ENCODE peak calls at places on chromosomes 16 and 17, in five cellular contexts. D, I, W, U and O are unnamed samples.

GRCh38 chr17:57782051-57782490 is 37.0 kb upstream of the CCDC182 start:
- DNase-seq in D (no peak), I (no peak), W (no peak), U (no peak), O (no peak)

GRCh38 chr17:14356043-14356637 is 55.3 kb downstream of the HS3ST3B1 start:
- DNase-seq in D (no peak), I (no peak), W (no peak), U (no peak), O (no peak)

GRCh38 chr16:72877374-72878028 is 170.4 kb downstream of the ZFHX3 start:
- DNase-seq in D (peak; percentile 30), I (peak; percentile 64), W (no peak), U (no peak), O (peak; percentile 32)

GRCh38 chr17:46151762-46152161 is 41.5 kb downstream of the KANSL1 start:
- DNase-seq in D (no peak), I (no peak), W (no peak), U (no peak), O (no peak)

GRCh38 chr16:11076259-11077018 is 132.1 kb downstream of the CLEC16A start:
- DNase-seq in D (no peak), I (no peak), W (no peak), U (no peak), O (no peak)

GRCh38 chr17:49959183-49959935 is 9.6 kb upstream of the DLX4 start:
- DNase-seq in D (no peak), I (peak; percentile 71), W (no peak), U (no peak), O (no peak)

GRCh38 chr16:66568355-66568754 is 2.1 kb downstream of the CMTM1 start:
- DNase-seq in D (no peak), I (no peak), W (no peak), U (no peak), O (no peak)

GRCh38 chr17:17837380-17837821 is 615 bp upstream of the SREBF1 start:
- DNase-seq in D (no peak), I (no peak), W (no peak), U (no peak), O (peak; percentile 37)

GRCh38 chr17:67124469-67125148 is 80.3 kb downstream of the CACNG1 start:
- DNase-seq in D (no peak), I (no peak), W (no peak), U (no peak), O (no peak)

GRCh38 chr17:81086789-81087551 is 52.0 kb downstream of the BAIAP2 start:
- DNase-seq in D (no peak), I (no peak), W (no peak), U (no peak), O (peak; percentile 23)

GRCh38 chr17:21134559-21134958 is 7.8 kb downstream of the DHRS7B start:
- DNase-seq in D (no peak), I (no peak), W (no peak), U (no peak), O (no peak)

GRCh38 chr17:81429813-81430510 is 34.7 kb downstream of the BAHCC1 start:
- DNase-seq in D (no peak), I (no peak), W (no peak), U (no peak), O (no peak)

GRCh38 chr17:40180694-40181093 is 3.4 kb downstream of the RAPGEFL1 start:
- DNase-seq in D (no peak), I (peak; percentile 93), W (no peak), U (no peak), O (peak; percentile 97)

GRCh38 chr17:15999141-15999973 is at the start of the genes TTC19 and ZSWIM7:
- DNase-seq in D (peak; percentile 87), I (peak; percentile 95), W (peak; percentile 79), U (peak; percentile 76), O (peak; percentile 97)

GRCh38 chr16:3458852-3459361 is 15.4 kb downstream of the NAA60 start:
- DNase-seq in D (no peak), I (peak; percentile 46), W (no peak), U (no peak), O (peak; percentile 97)

GRCh38 chr17:81961554-81962498 is 839 bp upstream of the NOTUM start:
- DNase-seq in D (no peak), I (no peak), W (no peak), U (no peak), O (no peak)

GRCh38 chr16:19749571-19750080 is 31.6 kb downstream of the IQCK start:
- DNase-seq in D (no peak), I (no peak), W (no peak), U (no peak), O (no peak)

GRCh38 chr17:42421479-42422332 is 1.4 kb downstream of the CAVIN1 start:
- DNase-seq in D (peak; percentile 73), I (no peak), W (no peak), U (no peak), O (no peak)

GRCh38 chr17:38590988-38591758 is 14.6 kb downstream of the SRCIN1 start:
- DNase-seq in D (no peak), I (peak; percentile 57), W (no peak), U (no peak), O (no peak)

GRCh38 chr17:32894245-32894644 is 17.3 kb upstream of the MYO1D start:
- DNase-seq in D (no peak), I (no peak), W (no peak), U (no peak), O (peak; percentile 20)

GRCh38 chr16:56357291-56357764 is 68.0 kb downstream of the AMFR start:
- DNase-seq in D (no peak), I (no peak), W (no peak), U (no peak), O (peak; percentile 38)

GRCh38 chr17:74738051-74738996 is 1.3 kb downstream of the RAB37 start:
- DNase-seq in D (no peak), I (no peak), W (peak; percentile 60), U (no peak), O (peak; percentile 61)

GRCh38 chr17:49003557-49004511 is 6.6 kb downstream of the IGF2BP1 start:
- DNase-seq in D (no peak), I (peak; percentile 37), W (no peak), U (no peak), O (no peak)

GRCh38 chr16:86571197-86571915 is 4.7 kb downstream of the FOXC2 start:
- DNase-seq in D (no peak), I (no peak), W (no peak), U (no peak), O (no peak)

GRCh38 chr16:77009453-77009852 is 181.5 kb upstream of the MON1B start:
- DNase-seq in D (no peak), I (no peak), W (no peak), U (no peak), O (no peak)

GRCh38 chr16:53726625-53727024 is 22.7 kb downstream of the FTO start:
- DNase-seq in D (no peak), I (no peak), W (no peak), U (no peak), O (peak; percentile 31)